ENCODE peak calls at places on chromosomes 6 and 20, in five cellular contexts. U is Peyer's patch; A is cardiac muscle cell; G is CD8-positive, alpha-beta memory T cell; X is CD8-positive, alpha-beta T cell. C is an unnamed sample. For H3K27me3, the result is how much of the 10 kb centered on the place peaks cover.

GRCh38 chr20:32354592-32355416 is 3.3 kb upstream of the ASXL1 start:
- DNase-seq in A (peak), X (no peak), G (no peak), U (no peak), C (peak)

GRCh38 chr6:52371656-52372151 is 9.8 kb downstream of the PAQR8 start:
- DNase-seq in U (no peak), G (no peak), X (no peak), A (peak), C (no peak)

GRCh38 chr6:112980676-112981075 is 633.5 kb downstream of the RFPL4B start:
- DNase-seq in A (no peak), X (no peak), U (no peak), G (no peak), C (no peak)

GRCh38 chr6:154932562-154933027 is 62.5 kb upstream of the TIAM2 start:
- DNase-seq in X (no peak), A (peak), U (no peak), G (no peak), C (peak)

GRCh38 chr20:59783020-59784010 is 150.1 kb downstream of the SYCP2 start:
- DNase-seq in U (no peak), A (peak), X (peak), G (no peak), C (peak)

GRCh38 chr6:168892031-168892430 is 361.6 kb downstream of the THBS2 start:
- DNase-seq in G (no peak), A (no peak), X (no peak), U (no peak), C (no peak)

GRCh38 chr6:90846824-90847223 is 260.0 kb upstream of the MAP3K7 start:
- DNase-seq in U (no peak), G (no peak), X (no peak), A (no peak), C (no peak)

GRCh38 chr6:88380618-88381288 is 214.6 kb upstream of the CNR1 start:
- DNase-seq in U (no peak), X (no peak), A (no peak), G (no peak), C (no peak)

GRCh38 chr6:1670711-1671462 is 61.2 kb downstream of the FOXC1 start:
- DNase-seq in A (no peak), X (no peak), G (no peak), U (no peak), C (no peak)

GRCh38 chr6:151276112-151276745 is 36.5 kb downstream of the AKAP12 start:
- DNase-seq in X (no peak), U (no peak), A (peak), G (no peak), C (no peak)

GRCh38 chr6:124854338-124854922 is 107.8 kb upstream of the RNF217 start:
- DNase-seq in X (no peak), A (peak), G (no peak), U (no peak), C (no peak)

GRCh38 chr6:90375681-90376439 is 79.2 kb upstream of the BACH2 start:
- DNase-seq in X (no peak), A (peak), U (peak), G (no peak), C (no peak)

GRCh38 chr20:32539063-32539816 is 45.9 kb downstream of the NOL4L start:
- DNase-seq in U (no peak), X (no peak), A (no peak), G (no peak), C (no peak)

GRCh38 chr6:148285205-148285604 is 57.4 kb upstream of the SASH1 start:
- DNase-seq in A (no peak), X (no peak), U (no peak), G (no peak), C (no peak)

GRCh38 chr6:78868124-78868523 is 773 bp downstream of the IRAK1BP1 start:
- DNase-seq in G (no peak), A (no peak), X (no peak), U (no peak), C (no peak)

GRCh38 chr6:118562959-118563358 is 14.9 kb downstream of the PLN start:
- DNase-seq in X (no peak), G (no peak), U (no peak), A (no peak), C (no peak)

GRCh38 chr6:129184324-129184723 is 301.4 kb downstream of the LAMA2 start:
- DNase-seq in G (no peak), A (no peak), X (no peak), U (no peak), C (no peak)

GRCh38 chr20:62313021-62313420 is 10.2 kb downstream of the ADRM1 start:
- DNase-seq in U (no peak), X (no peak), G (no peak), A (no peak), C (no peak)

GRCh38 chr20:17723301-17723691 is 23.5 kb downstream of the BANF2 start:
- DNase-seq in G (no peak), X (no peak), A (no peak), U (no peak), C (no peak)

GRCh38 chr20:36728986-36729385 is 16.9 kb downstream of the NDRG3 start:
- DNase-seq in X (no peak), G (no peak), U (no peak), A (peak), C (no peak)

GRCh38 chr6:168268755-168269154 is 50.8 kb downstream of the DACT2 start:
- DNase-seq in A (no peak), X (no peak), U (no peak), G (no peak), C (no peak)

GRCh38 chr20:45987108-45987780 is 15.2 kb upstream of the ZNF335 start:
- DNase-seq in A (peak), X (peak), G (peak), U (peak), C (peak)

GRCh38 chr6:24549674-24550418 is 55.1 kb downstream of the ALDH5A1 start:
- DNase-seq in U (no peak), A (no peak), X (no peak), G (no peak), C (peak)

GRCh38 chr20:54078296-54078695 is 7.9 kb upstream of the BCAS1 start:
- DNase-seq in U (peak), A (no peak), X (peak), G (no peak), C (no peak)

GRCh38 chr6:144661101-144661806 is 376.1 kb downstream of the UTRN start:
- DNase-seq in U (no peak), G (no peak), X (no peak), A (no peak), C (peak)

GRCh38 chr6:73030257-73030656 is 195.0 kb downstream of the KHDC1L start:
- DNase-seq in G (no peak), X (no peak), U (no peak), A (no peak), C (no peak)

GRCh38 chr6:12034831-12035230 is 22.7 kb downstream of the HIVEP1 start:
- DNase-seq in X (no peak), G (no peak), A (no peak), U (no peak), C (no peak)

GRCh38 chr6:95091823-95092436 is 485.4 kb upstream of the MANEA start:
- DNase-seq in G (no peak), X (no peak), U (no peak), A (peak), C (no peak)

GRCh38 chr6:137494967-137495595 is 887 bp upstream of the OLIG3 start:
- DNase-seq in G (no peak), A (no peak), X (no peak), U (no peak), C (no peak)

GRCh38 chr20:32163951-32164350 is 43.6 kb downstream of the PLAGL2 start:
- DNase-seq in G (no peak), X (no peak), U (no peak), A (no peak), C (no peak)

GRCh38 chr6:135385299-135385698 is 112.2 kb downstream of the AHI1 start:
- DNase-seq in A (peak), U (no peak), X (no peak), G (no peak), C (no peak)

GRCh38 chr20:62571667-62572344 is 70.5 kb upstream of the SLCO4A1 start:
- DNase-seq in X (no peak), G (no peak), U (no peak), A (no peak), C (peak)

GRCh38 chr6:169141706-169142705 is 111.6 kb downstream of the THBS2 start:
- DNase-seq in G (no peak), A (no peak), X (peak), U (peak), C (no peak)

GRCh38 chr6:90028080-90028778 is 134.0 kb downstream of the GJA10 start:
- DNase-seq in X (no peak), U (no peak), A (no peak), G (no peak), C (no peak)

GRCh38 chr6:122061855-122062254 is 337.6 kb upstream of the HSF2 start:
- DNase-seq in G (no peak), U (no peak), X (no peak), A (no peak), C (no peak)

GRCh38 chr20:64161595-64162238 is 2.5 kb upstream of the MYT1 start:
- DNase-seq in A (peak), G (no peak), U (no peak), X (peak), C (peak)

GRCh38 chr20:36575066-36575743 is 1.8 kb downstream of the TGIF2 start:
- DNase-seq in A (peak), X (peak), U (peak), G (peak), C (peak)

GRCh38 chr20:25070821-25071473 is 11.0 kb downstream of the VSX1 start:
- DNase-seq in X (no peak), A (no peak), G (no peak), U (no peak), C (no peak)

GRCh38 chr20:25076201-25076600 is 5.7 kb downstream of the VSX1 start:
- DNase-seq in G (no peak), X (no peak), U (peak), A (peak), C (no peak)

GRCh38 chr20:25073544-25073943 is 8.4 kb downstream of the VSX1 start:
- DNase-seq in A (no peak), X (no peak), U (peak), G (no peak), C (no peak)

GRCh38 chr20:25071722-25072121 is 10.2 kb downstream of the VSX1 start:
- DNase-seq in U (peak), X (no peak), A (peak), G (no peak), C (peak)

GRCh38 chr20:25072226-25072811 is 9.6 kb downstream of the VSX1 start:
- DNase-seq in X (no peak), A (peak), U (no peak), G (no peak), C (no peak)
- H3K27me3 ChIP-seq in X (under half), A (half or more), U (under half), G (under half), C (under half)

GRCh38 chr20:56629464-56630085 is 469 bp downstream of the TFAP2C start:
- DNase-seq in U (no peak), G (no peak), X (no peak), A (no peak), C (no peak)
- H3K27me3 ChIP-seq in U (half or more), G (under half), X (under half), A (half or more), C (under half)

DNA sequence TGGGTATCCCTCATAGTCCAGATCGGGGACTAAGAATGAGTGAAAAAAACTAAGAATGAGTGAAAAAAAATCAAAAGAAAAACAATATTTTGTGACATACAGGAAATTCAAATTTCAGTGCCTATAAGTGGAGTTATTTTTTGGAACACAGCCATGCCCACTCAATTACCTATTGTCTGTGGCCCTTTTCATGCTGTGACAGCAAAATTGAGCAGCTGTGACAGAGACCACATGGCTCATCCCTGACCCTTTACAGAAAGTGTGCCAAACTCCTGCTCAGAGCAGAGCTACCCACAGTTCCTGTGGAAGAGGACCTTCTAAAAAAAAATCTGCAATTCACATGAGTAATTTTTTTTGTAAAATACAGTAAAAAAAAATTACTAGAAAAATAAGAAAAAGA is 1.4 kb downstream of the NCR2 start:
- DNase-seq in A (no peak), G (no peak), X (no peak), U (no peak), C (no peak)
- H3K27me3 ChIP-seq in A (under half), G (under half), X (under half), U (under half), C (under half)

GRCh38 chr20:7333846-7334245 is 566.4 kb downstream of the BMP2 start:
- DNase-seq in G (no peak), U (no peak), X (no peak), A (no peak), C (no peak)
- H3K27me3 ChIP-seq in G (under half), U (under half), X (under half), A (under half), C (under half)

GRCh38 chr6:39048481-39049399 is at the start of gene GLP1R:
- DNase-seq in X (no peak), U (no peak), A (no peak), G (no peak), C (no peak)

GRCh38 chr6:39051399-39052122 is 3.0 kb downstream of the GLP1R start:
- DNase-seq in U (no peak), X (no peak), G (no peak), A (peak), C (no peak)

GRCh38 chr6:39047434-39048327 is 900 bp upstream of the GLP1R start:
- DNase-seq in G (no peak), U (no peak), X (no peak), A (no peak), C (no peak)

GRCh38 chr6:39050453-39051112 is 2.0 kb downstream of the GLP1R start:
- DNase-seq in G (no peak), A (no peak), U (no peak), X (no peak), C (no peak)

GRCh38 chr6:39049575-39050283 is 1.1 kb downstream of the GLP1R start:
- DNase-seq in G (no peak), U (no peak), A (no peak), X (no peak), C (no peak)
- H3K27me3 ChIP-seq in G (under half), U (under half), A (half or more), X (under half), C (under half)

C was measured in Caco-2.